ENCODE peak calls at places on chromosomes 16 and 17, in six cellular contexts. P, T, K, U, Y and X are unnamed samples. For H3K4me1, the result is how much of the 10 kb centered on the place peaks cover.

GRCh38 chr17:13003927-13004326 is 13.9 kb downstream of the ELAC2 start:
- DNase-seq in K (no peak), U (no peak), Y (no peak), T (no peak), P (no peak), X (no peak)

GRCh38 chr17:67862614-67863217 is 37.4 kb downstream of the BPTF start:
- DNase-seq in T (no peak), Y (no peak), U (no peak), P (no peak), K (no peak), X (no peak)

GRCh38 chr17:66727634-66728570 is 107.0 kb upstream of the CACNG5 start:
- DNase-seq in P (peak), T (peak), Y (no peak), U (peak), K (no peak), X (peak)

GRCh38 chr16:57000271-57001025 is 11.1 kb downstream of the NLRC5 start:
- DNase-seq in T (no peak), Y (peak), P (peak), U (no peak), K (no peak), X (no peak)

GRCh38 chr16:73019456-73020362 is 28.2 kb downstream of the ZFHX3 start:
- DNase-seq in T (peak), P (peak), K (no peak), Y (no peak), U (no peak), X (no peak)

GRCh38 chr16:82936941-82937551 is 310.3 kb downstream of the CDH13 start:
- DNase-seq in K (no peak), P (no peak), U (no peak), T (no peak), Y (no peak), X (no peak)

GRCh38 chr17:41411072-41411840 is 13.1 kb downstream of the KRT37 start:
- DNase-seq in U (no peak), T (no peak), Y (no peak), P (no peak), K (no peak), X (no peak)

GRCh38 chr17:29181226-29181625 is 1.0 kb upstream of the MYO18A start:
- DNase-seq in K (no peak), U (peak), T (no peak), Y (no peak), P (no peak), X (no peak)

GRCh38 chr17:70297397-70297796 is 128.1 kb downstream of the KCNJ2 start:
- DNase-seq in U (no peak), T (no peak), P (no peak), K (no peak), Y (no peak), X (no peak)

GRCh38 chr17:2400877-2401425 is at the start of gene MNT:
- DNase-seq in K (peak), P (peak), U (peak), T (peak), Y (peak), X (peak)

GRCh38 chr17:43368740-43369506 is 29.9 kb upstream of the ARL4D start:
- DNase-seq in P (peak), U (peak), K (peak), T (peak), Y (peak), X (peak)

GRCh38 chr16:5015887-5016286 is 17.8 kb downstream of the NAGPA start:
- DNase-seq in P (no peak), T (no peak), Y (no peak), K (no peak), U (no peak), X (no peak)

GRCh38 chr16:89921131-89921698 is 1.9 kb upstream of the TUBB3 start:
- DNase-seq in Y (no peak), K (peak), P (no peak), T (no peak), U (peak), X (no peak)

GRCh38 chr17:13346081-13346533 is 255.6 kb downstream of the HS3ST3A1 start:
- DNase-seq in P (no peak), U (peak), K (no peak), T (no peak), Y (no peak), X (no peak)

GRCh38 chr16:9703731-9704130 is 478.5 kb downstream of the GRIN2A start:
- DNase-seq in U (no peak), T (peak), Y (no peak), P (no peak), K (no peak), X (no peak)

GRCh38 chr16:88477631-88478030 is 24.6 kb downstream of the ZFPM1 start:
- DNase-seq in U (no peak), Y (no peak), T (no peak), K (no peak), P (no peak), X (no peak)

GRCh38 chr16:88476203-88476602 is 23.1 kb downstream of the ZFPM1 start:
- DNase-seq in T (no peak), U (no peak), P (peak), K (no peak), Y (no peak), X (no peak)

GRCh38 chr16:88478889-88479794 is 26.1 kb downstream of the ZFPM1 start:
- DNase-seq in P (peak), K (no peak), U (no peak), Y (no peak), T (peak), X (no peak)

GRCh38 chr16:88476817-88477397 is 23.8 kb downstream of the ZFPM1 start:
- DNase-seq in U (no peak), K (no peak), T (no peak), Y (no peak), P (peak), X (no peak)

GRCh38 chr16:88478115-88478514 is 25.0 kb downstream of the ZFPM1 start:
- DNase-seq in T (no peak), P (no peak), K (no peak), Y (no peak), U (no peak), X (no peak)
- H3K4me1 ChIP-seq in T (under half), P (half or more), K (under half), Y (under half), U (under half), X (under half)

DNA sequence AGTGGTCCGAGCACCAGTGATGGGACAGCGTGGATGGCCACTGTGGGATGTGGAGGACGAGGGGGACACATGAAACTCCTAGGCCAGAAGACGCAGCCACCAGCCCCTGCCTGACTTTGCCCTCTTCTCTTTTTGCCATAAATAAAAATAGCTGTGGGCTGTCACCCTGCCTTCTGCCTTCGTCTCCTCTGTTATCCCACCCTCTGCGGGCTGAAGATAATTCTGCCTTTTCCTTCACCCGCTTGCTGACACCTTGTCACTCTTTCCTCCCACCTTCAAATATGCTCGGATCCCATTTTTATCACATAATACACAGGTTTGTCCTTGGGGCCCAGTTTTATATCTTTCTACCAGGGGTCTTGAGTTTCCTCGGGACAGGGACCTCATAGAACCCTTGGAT is 87.6 kb upstream of the CIBAR2 start:
- DNase-seq in K (peak), T (no peak), Y (no peak), U (no peak), P (no peak), X (no peak)
- H3K4me1 ChIP-seq in K (under half), T (half or more), Y (under half), U (under half), P (half or more), X (under half)

GRCh38 chr17:81405382-81406005 is 10.2 kb downstream of the BAHCC1 start:
- DNase-seq in Y (no peak), P (peak), U (no peak), K (no peak), T (no peak), X (no peak)
- H3K4me1 ChIP-seq in Y (under half), P (under half), U (under half), K (under half), T (half or more), X (under half)

DNA sequence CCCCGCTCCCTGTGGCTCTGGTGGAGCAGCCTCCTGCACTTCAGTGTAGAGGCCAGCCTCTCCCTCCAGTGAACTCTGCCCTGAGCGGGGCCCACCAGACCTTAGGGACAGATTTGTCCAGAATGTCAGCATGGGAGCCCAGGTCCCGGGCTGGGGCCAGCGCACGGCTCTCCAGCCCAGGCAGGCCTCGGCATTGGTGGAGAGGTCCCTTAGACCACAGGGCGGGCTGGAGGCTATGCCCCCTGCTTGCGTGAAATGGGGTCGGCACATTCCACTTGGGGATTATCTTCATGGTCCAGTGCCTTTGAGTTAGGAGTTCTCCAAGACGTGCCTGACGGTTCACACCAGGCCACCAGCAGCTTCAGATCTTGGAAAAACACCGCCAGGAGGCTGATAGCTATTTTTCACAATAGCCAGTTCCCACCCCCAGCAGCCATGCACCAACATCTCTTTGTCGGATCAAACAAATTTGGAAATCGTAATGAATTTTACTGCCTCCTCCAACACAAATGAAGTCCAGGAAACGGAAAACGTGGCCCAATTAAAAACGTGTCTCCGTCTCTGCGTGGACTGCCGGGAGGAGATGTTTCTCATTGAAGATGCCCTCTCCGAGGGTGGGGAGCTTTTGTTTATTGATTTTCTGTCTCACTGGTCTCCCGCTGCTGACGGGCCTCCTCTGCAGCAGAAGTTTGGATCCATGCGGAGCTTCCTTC is 110.0 kb upstream of the CIBAR2 start:
- DNase-seq in K (no peak), T (no peak), P (no peak), U (no peak), Y (no peak), X (no peak)
- H3K4me1 ChIP-seq in K (under half), T (under half), P (under half), U (under half), Y (under half), X (under half)